ENCODE peak calls at places on chromosome 22, in eight cellular contexts. U is neuronal stem cell, W is HCT116, G is kidney, Z is Karpas-422, V is trophoblast cell, S is PC-3, M is mammary epithelial cell. F is an unnamed sample.

GRCh38 chr22:42642801-42643631 is 2.6 kb upstream of the ATP5MGL start:
- DNase-seq in S (no peak), Z (no peak), M (no peak), V (no peak), G (no peak), U (no peak), W (no peak), F (no peak)

GRCh38 chr22:39496131-39496838 is 5.8 kb upstream of the MIEF1 start:
- DNase-seq in G (peak; percentile 90), S (peak; percentile 51), V (peak; percentile 68), M (peak; percentile 31), U (peak; percentile 59), Z (peak; percentile 80), W (peak; percentile 56), F (peak; percentile 60)

GRCh38 chr22:37018815-37019308 is 385 bp downstream of the TST start:
- DNase-seq in M (peak; percentile 25), W (no peak), G (peak; percentile 86), S (peak; percentile 32), Z (no peak), U (peak; percentile 40), V (no peak), F (peak; percentile 70)

GRCh38 chr22:29400576-29400975 is 12.2 kb upstream of the AP1B1 start:
- DNase-seq in V (no peak), M (no peak), S (peak; percentile 68), Z (no peak), G (no peak), W (no peak), U (no peak), F (no peak)

GRCh38 chr22:29706991-29707390 is 12.8 kb upstream of the CABP7 start:
- DNase-seq in Z (no peak), W (no peak), V (no peak), U (no peak), S (no peak), M (no peak), G (no peak), F (no peak)

GRCh38 chr22:34696557-34696956 is 369.4 kb upstream of the ISX start:
- DNase-seq in S (no peak), G (no peak), V (no peak), U (peak; percentile 56), Z (peak; percentile 69), M (no peak), W (no peak), F (no peak)

GRCh38 chr22:19823191-19823590 is 31.5 kb downstream of the GNB1L start:
- DNase-seq in V (no peak), W (no peak), M (no peak), S (no peak), G (no peak), Z (no peak), U (no peak), F (no peak)

GRCh38 chr22:24485608-24486007 is 9.5 kb upstream of the UPB1 start:
- DNase-seq in Z (peak; percentile 74), M (peak; percentile 23), U (no peak), W (no peak), G (no peak), V (no peak), S (no peak), F (no peak)

GRCh38 chr22:24291538-24292201 is 21.0 kb downstream of the SPECC1L start:
- DNase-seq in Z (peak; percentile 40), U (no peak), M (no peak), W (no peak), S (no peak), V (no peak), G (no peak), F (no peak)

GRCh38 chr22:42179616-42180015 is 49.0 kb upstream of the CYP2D6 start:
- DNase-seq in W (no peak), S (peak; percentile 10), U (no peak), M (peak; percentile 39), V (no peak), Z (no peak), G (no peak), F (peak; percentile 87)

GRCh38 chr22:20121856-20122415 is 4.9 kb upstream of the TRMT2A start:
- DNase-seq in Z (no peak), U (no peak), W (no peak), G (peak; percentile 61), V (no peak), M (no peak), S (no peak), F (no peak)

GRCh38 chr22:42324991-42325710 is 54.7 kb upstream of the TCF20 start:
- DNase-seq in S (no peak), W (no peak), V (no peak), U (no peak), Z (no peak), G (no peak), M (no peak), F (no peak)

GRCh38 chr22:37119872-37120271 is 10.4 kb upstream of the TMPRSS6 start:
- DNase-seq in G (no peak), Z (no peak), V (no peak), U (no peak), W (no peak), M (no peak), S (no peak), F (no peak)

GRCh38 chr22:36901411-36902142 is 11.9 kb upstream of the CSF2RB start:
- DNase-seq in W (no peak), S (no peak), G (no peak), U (no peak), V (no peak), M (no peak), Z (peak; percentile 59), F (no peak)

GRCh38 chr22:49368976-49369725 is 458.5 kb downstream of the BRD1 start:
- DNase-seq in W (no peak), M (no peak), S (no peak), V (no peak), G (peak; percentile 80), Z (no peak), U (no peak), F (no peak)

DNA sequence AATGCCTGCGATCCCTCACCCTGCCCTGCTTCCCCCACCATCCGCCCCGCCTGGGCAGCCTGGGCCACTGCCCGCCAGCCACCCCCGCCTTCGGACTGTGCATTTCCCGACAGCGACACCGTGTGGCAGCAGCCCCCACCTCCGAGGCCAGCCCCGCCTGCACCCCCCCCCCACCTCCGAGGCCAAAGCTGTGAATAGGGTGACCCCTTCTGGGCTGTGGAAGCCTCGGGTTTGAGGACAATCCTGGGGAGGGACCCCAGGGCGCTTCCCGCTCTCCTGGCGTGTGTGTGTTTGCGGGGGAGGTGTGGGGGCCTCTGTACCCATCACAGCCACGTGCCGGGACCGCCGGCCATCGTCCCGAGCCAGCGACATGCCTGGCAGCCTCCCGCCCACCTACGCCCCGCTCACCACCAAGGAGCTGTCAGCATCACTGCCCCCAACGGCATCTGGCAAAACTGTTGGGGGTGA is 33.8 kb upstream of the PPARA start:
- DNase-seq in G (peak; percentile 98), S (peak; percentile 76), M (peak; percentile 63), U (peak; percentile 81), V (peak; percentile 72), W (peak; percentile 66), Z (peak; percentile 95), F (peak; percentile 82)
- H3K9ac ChIP-seq in G (no peak overlapping the region), S (no peak overlapping the region), M (no peak overlapping the region), U (no peak overlapping the region), V (no peak overlapping the region), W (peak overlapping the region; percentile 27), Z (peak overlapping the region; percentile 37), F (no peak overlapping the region)

DNA sequence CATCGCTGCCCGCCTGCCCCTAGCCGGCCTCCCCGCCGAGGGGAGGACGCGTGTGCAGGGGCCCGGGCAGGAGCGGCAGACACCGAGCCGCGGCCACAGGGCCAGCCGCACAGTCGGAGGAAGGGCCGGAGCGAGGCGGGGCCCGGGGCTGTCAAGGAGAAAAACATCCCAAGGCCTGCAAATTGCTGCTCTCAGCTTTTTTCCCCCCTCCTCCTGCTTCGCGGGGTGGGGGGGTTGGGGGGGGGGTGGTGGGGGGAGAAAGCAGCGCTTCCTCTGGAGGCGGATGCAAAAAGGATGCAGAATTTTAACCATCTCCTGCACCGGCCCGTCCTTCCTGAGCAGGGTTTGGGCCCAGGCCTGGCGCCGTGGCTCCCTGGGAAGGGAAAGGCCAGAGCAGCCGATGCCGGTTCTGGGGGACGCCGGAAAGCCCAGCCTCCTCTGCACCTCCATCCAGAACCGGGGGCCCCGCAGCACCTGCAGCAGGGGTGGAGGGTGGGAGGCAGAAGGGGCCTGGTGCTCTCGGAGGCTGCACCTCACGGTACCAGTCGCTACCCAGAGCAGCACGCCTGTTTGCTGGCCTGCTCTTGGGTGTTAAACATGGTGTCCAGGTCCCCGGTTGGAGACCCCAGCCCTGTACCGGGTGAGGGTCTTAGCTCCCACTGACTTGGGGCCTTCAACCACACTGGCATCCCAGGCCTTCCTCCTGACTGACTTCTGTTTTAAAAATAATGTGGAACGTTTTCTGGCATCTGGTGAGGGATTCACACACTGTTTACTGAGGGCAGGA is 77.3 kb upstream of the WNT7B start:
- DNase-seq in W (no peak), S (peak; percentile 57), V (no peak), M (peak; percentile 39), U (no peak), G (peak; percentile 92), Z (peak; percentile 89), F (peak; percentile 85)
- H3K4me3 ChIP-seq in W (peak overlapping the region; percentile 78), S (peak overlapping the region; percentile 74), V (no peak overlapping the region), M (peak overlapping the region; percentile 78), U (no peak overlapping the region), G (peak overlapping the region; percentile 43), Z (peak overlapping the region; percentile 89), F (peak overlapping the region; percentile 58)

DNA sequence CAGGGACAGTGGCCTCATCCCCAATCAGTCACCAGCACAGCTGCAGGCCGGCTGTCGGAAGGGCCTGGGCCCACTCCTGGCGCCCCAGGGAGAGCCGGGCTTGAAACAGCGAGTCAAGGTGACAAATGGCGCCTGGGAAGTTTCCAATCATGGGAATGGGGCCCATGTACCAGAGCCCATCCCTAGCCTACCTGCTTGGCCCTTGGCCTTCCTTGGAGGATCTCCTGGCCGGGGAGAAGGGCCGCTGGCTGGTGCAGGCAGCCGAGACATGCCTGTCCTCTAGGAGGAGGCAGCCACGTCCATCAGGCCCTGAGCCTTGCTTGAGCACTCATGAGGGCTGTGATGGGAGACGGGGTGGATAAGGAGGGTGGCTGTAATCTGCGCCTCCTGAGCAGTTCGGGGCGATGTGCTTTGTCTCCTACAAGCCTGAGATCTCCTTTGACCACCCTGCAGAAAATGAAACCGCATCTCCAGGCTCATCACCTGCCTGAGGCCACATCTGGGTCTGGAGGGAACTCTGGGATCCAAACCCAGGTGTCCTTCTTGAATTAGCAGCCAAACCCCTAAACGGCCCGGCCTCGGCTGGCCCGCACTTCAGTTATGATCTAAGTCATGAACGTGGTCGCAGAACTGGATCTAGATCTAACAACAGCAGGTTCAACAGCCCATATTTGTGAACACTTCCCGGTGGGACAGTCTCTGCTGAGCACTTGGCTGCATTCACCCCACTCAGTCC is 862.0 kb downstream of the TBC1D22A start:
- DNase-seq in S (no peak), Z (no peak), U (no peak), V (no peak), W (no peak), G (peak; percentile 56), M (no peak), F (no peak)
- H3K27ac ChIP-seq in S (no peak overlapping the region), Z (no peak overlapping the region), U (no peak overlapping the region), V (no peak overlapping the region), W (no peak overlapping the region), G (no peak overlapping the region), M (no peak overlapping the region), F (no peak overlapping the region)

DNA sequence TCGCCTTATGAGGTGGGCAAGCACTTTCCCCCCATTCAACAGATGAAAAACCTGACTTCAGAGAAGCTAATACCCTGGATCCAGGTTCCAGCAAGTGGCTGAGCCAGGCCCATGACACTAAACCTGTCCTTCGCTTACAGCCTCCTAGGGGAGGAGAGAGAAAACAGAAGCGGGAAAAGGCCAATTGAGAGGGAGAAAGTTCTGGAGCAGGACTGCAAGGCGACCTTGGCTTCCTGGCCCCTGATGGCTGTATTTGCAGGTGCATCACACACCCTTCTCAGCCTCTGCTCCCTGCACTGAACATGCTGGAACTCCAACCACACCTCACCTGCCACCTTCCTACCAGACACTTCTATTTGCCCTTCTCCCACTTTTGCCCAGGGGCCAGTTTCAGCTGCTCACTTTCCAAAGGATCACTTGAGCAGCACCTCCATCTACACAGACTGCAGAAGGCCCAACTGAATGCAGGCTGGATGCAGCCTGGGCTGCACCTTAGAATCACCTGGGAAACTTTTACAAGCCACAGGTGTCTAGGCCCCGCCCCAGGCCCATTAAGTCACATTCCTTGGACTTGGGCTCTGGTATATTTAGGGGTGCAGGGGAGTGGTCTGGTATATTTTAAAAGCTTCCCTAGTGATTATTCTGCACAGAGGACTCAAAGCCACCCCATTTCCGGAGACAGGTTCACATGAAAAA is 14.3 kb upstream of the ADA2 start:
- DNase-seq in Z (no peak), W (no peak), M (no peak), V (no peak), S (no peak), G (peak; percentile 26), U (no peak), F (no peak)
- H3K9ac ChIP-seq in Z (no peak overlapping the region), W (no peak overlapping the region), M (no peak overlapping the region), V (no peak overlapping the region), S (no peak overlapping the region), G (no peak overlapping the region), U (no peak overlapping the region), F (no peak overlapping the region)

F was measured in fibroblast of lung.